ENCODE peak calls at places on chromosomes 16 and 17, in eight cellular contexts. J is pancreas, C is SK-N-SH, V is lower lobe of right lung, R is GM12878, P is uterus, M is OCI-LY7, A is tibial nerve. K is an unnamed sample.

GRCh38 chr16:57315401-57315800 is 30.9 kb upstream of the PLLP start:
- DNase-seq in J (no peak), C (no peak), V (no peak), R (no peak), P (no peak), M (no peak), A (no peak), K (no peak)

GRCh38 chr17:56717471-56717870 is 116.2 kb downstream of the C17orf67 start:
- DNase-seq in J (no peak), C (no peak), V (no peak), R (no peak), P (no peak), M (no peak), A (no peak), K (no peak)

GRCh38 chr17:17235212-17236174 is 1.5 kb downstream of the FLCN start:
- DNase-seq in J (no peak), C (no peak), V (no peak), R (no peak), P (no peak), M (no peak), A (peak; percentile 21), K (no peak)

GRCh38 chr17:67992541-67993152 is 3.6 kb downstream of the C17orf58 start:
- DNase-seq in J (peak; percentile 33), C (no peak), V (no peak), R (no peak), P (no peak), M (peak; percentile 26), A (no peak), K (no peak)

GRCh38 chr17:6772016-6772415 is 4.0 kb upstream of the FBXO39 start:
- DNase-seq in J (no peak), C (no peak), V (no peak), R (no peak), P (no peak), M (no peak), A (no peak), K (no peak)

GRCh38 chr17:35094902-35095301 is 24.8 kb downstream of the RAD51D start:
- DNase-seq in J (no peak), C (no peak), V (no peak), R (no peak), P (no peak), M (no peak), A (no peak), K (peak; percentile 39)

GRCh38 chr17:57707892-57708291 is 37.2 kb downstream of the CCDC182 start:
- DNase-seq in J (no peak), C (peak; percentile 70), V (no peak), R (no peak), P (no peak), M (no peak), A (no peak), K (no peak)

GRCh38 chr17:42559076-42559475 is 2.9 kb upstream of the COASY start:
- DNase-seq in J (no peak), C (no peak), V (no peak), R (no peak), P (no peak), M (no peak), A (no peak), K (no peak)

GRCh38 chr17:77882481-77883212 is 75.9 kb upstream of the TNRC6C start:
- DNase-seq in J (no peak), C (no peak), V (peak; percentile 65), R (peak; percentile 60), P (peak; percentile 41), M (peak; percentile 83), A (peak; percentile 40), K (no peak)

GRCh38 chr17:33038740-33039139 is 47.1 kb downstream of the SPACA3 start:
- DNase-seq in J (peak; percentile 29), C (peak; percentile 73), V (no peak), R (no peak), P (peak; percentile 40), M (peak; percentile 3), A (no peak), K (no peak)

GRCh38 chr17:37107406-37108083 is 158.8 kb downstream of the AATF start:
- DNase-seq in J (peak; percentile 50), C (peak; percentile 44), V (peak; percentile 66), R (no peak), P (no peak), M (no peak), A (no peak), K (no peak)

GRCh38 chr16:84867696-84868095 is 47.9 kb downstream of the CRISPLD2 start:
- DNase-seq in J (no peak), C (no peak), V (no peak), R (no peak), P (no peak), M (no peak), A (no peak), K (no peak)

GRCh38 chr17:55833311-55833710 is 82.5 kb downstream of the PCTP start:
- DNase-seq in J (no peak), C (no peak), V (no peak), R (no peak), P (no peak), M (no peak), A (no peak), K (no peak)

GRCh38 chr16:21950782-21951521 is 2.2 kb upstream of the UQCRC2 start:
- DNase-seq in J (no peak), C (peak; percentile 34), V (no peak), R (no peak), P (no peak), M (peak; percentile 53), A (peak; percentile 8), K (no peak)

DNA sequence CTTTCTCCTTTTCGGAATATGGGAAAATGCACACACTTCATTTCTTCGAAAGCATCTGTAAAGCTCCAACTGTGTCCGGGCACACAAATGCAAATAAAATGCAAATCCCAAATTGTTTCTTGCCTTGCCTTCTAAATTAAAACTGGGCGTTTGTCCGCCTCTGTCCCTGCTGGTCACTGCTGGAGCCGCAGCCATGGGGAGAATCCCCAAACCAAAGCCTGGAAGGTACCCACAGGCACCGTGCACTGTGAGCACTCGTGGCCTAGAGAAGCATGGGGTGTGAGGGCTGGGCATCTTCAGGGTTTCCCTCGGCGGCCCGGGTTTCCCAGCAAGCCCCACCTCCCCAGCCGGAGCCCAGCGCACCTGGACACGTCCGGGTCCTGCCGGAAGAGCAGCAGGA is 2.9 kb downstream of the SLC47A2 start:
- DNase-seq in J (no peak), C (peak; percentile 52), V (no peak), R (no peak), P (no peak), M (no peak), A (no peak), K (no peak)
- TF ChIP-seq CTCF in J (no peak), C (no peak), V (no peak), R (no peak), P (no peak), M (no peak), A (no peak), K (peak; percentile 25)

GRCh38 chr16:9528680-9529079 is 437.2 kb downstream of the HAPSTR1 start:
- DNase-seq in J (no peak), C (no peak), V (no peak), R (no peak), P (no peak), M (no peak), A (no peak), K (no peak)

GRCh38 chr16:9526791-9527190 is 435.3 kb downstream of the HAPSTR1 start:
- DNase-seq in J (no peak), C (no peak), V (no peak), R (no peak), P (no peak), M (no peak), A (no peak), K (no peak)

GRCh38 chr16:9525037-9525436 is 433.6 kb downstream of the HAPSTR1 start:
- DNase-seq in J (no peak), C (no peak), V (no peak), R (no peak), P (no peak), M (no peak), A (no peak), K (no peak)

GRCh38 chr16:9523994-9524393 is 432.6 kb downstream of the HAPSTR1 start:
- DNase-seq in J (no peak), C (no peak), V (no peak), R (no peak), P (no peak), M (no peak), A (no peak), K (no peak)

DNA sequence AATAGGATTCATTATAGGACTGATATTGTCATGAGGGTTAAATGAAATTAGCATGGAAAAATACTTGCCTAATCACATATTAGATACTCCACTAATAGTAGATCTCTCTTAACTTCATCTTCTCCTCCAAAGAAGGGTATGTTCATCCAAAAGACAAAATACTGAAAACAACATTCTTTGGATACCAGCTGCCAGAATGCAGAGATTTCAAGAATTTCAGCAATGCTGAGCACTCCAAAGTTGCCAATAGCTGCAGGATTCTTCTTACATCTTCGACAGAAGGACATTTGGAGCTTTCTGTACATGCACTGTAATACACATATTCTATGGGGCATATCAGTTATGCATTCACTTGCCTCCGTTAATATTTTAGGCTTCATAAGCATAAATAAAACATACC is 436.5 kb downstream of the HAPSTR1 start:
- DNase-seq in J (no peak), C (no peak), V (no peak), R (no peak), P (no peak), M (no peak), A (no peak), K (no peak)
- H3K36me3 ChIP-seq in J (no peaks in the 10 kb centered on the region), C (no peaks in the 10 kb centered on the region), V (no peaks in the 10 kb centered on the region), R (no peaks in the 10 kb centered on the region), P (no peaks in the 10 kb centered on the region), M (no peaks in the 10 kb centered on the region), A (no peaks in the 10 kb centered on the region), K (no peaks in the 10 kb centered on the region)

DNA sequence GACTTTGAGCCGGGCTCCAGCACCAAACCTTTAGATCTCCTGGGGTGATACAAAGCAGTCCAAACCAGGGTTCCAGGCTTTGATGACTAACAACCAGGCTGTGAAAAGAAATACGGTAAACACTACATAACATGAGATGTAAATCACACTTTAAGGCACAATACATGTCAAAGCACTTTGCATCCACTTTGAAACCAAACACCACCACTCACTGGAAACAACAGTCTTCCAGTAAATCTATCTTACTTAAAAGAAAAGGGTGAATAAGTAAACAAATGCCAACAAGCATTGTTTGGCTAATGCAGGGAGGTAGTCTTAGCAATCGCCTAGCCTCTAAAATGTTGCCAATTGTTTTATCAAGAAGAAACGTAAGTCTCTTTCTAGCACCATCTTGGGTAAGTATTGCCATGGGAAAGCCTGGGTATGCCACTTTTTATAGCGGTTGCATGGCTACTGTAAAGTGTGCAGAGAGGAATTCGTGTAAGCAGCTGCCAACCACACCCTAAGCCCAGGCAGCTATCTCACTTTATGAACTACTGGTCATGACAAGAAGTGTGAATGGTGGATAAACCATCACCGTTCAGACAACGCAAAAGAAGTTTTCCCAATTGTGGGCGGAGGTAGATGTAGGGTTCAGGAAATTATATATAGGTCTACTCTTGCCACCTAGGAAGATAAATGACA is 267.4 kb upstream of the PSMD7 start:
- DNase-seq in J (no peak), C (no peak), V (no peak), R (no peak), P (no peak), M (no peak), A (no peak), K (no peak)
- H3K4me3 ChIP-seq in J (no peak overlapping the region), C (no peak overlapping the region), V (no peak overlapping the region), R (no peak overlapping the region), P (no peak overlapping the region), M (no peak overlapping the region), A (no peak overlapping the region), K (no peak overlapping the region)

DNA sequence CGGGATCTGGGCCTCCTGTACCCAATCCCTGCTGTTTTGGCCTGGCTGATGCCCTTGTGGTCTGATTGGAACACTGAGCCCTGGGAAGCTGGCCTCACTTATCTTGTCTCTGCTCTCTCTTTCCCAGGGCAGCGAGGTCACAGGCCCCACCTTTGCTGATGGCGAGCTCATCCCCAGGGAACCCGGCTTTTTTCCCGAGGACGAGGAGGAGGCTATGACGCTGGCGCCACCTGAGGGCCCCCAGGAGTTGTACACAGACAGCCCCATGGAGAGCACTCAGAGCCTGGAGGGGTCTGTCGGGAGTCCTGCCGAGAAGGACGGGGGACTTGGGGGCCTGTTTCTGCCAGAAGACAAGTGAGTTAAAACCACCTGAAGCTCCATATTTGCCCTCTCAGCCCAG is 126.0 kb downstream of the RAB11FIP4 start:
- DNase-seq in J (no peak), C (peak; percentile 80), V (no peak), R (no peak), P (no peak), M (no peak), A (no peak), K (no peak)
- TF ChIP-seq CTCF in J (no peak), C (peak; percentile 41), V (no peak), R (peak; percentile 30), P (no peak), M (peak; percentile 63), A (no peak), K (peak; percentile 29)